ENCODE peak calls at places on chromosome 18, in eight cellular contexts. Y, S, V, J, W, P, B and U are unnamed samples.

GRCh38 chr18:35389095-35389618 is 12.0 kb upstream of the ZNF396 start:
- DNase-seq in P (peak; percentile 81), Y (no peak), S (peak; percentile 27), W (no peak), J (no peak), B (no peak), V (peak; percentile 66), U (no peak)

GRCh38 chr18:68623342-68623741 is 91.6 kb downstream of the TMX3 start:
- DNase-seq in W (no peak), V (peak; percentile 64), Y (peak; percentile 43), P (peak; percentile 86), S (no peak), B (no peak), J (peak; percentile 29), U (peak; percentile 74)

GRCh38 chr18:6056171-6056932 is 161.0 kb upstream of the TMEM200C start:
- DNase-seq in V (peak; percentile 62), J (no peak), B (no peak), W (no peak), Y (no peak), P (peak; percentile 75), S (peak; percentile 67), U (no peak)

GRCh38 chr18:58955738-58956137 is 91.1 kb downstream of the ZNF532 start:
- DNase-seq in W (no peak), Y (no peak), P (peak; percentile 78), S (no peak), B (no peak), V (no peak), J (no peak), U (no peak)

GRCh38 chr18:54278615-54279014 is 9.3 kb downstream of the POLI start:
- DNase-seq in S (no peak), W (no peak), P (no peak), Y (no peak), V (no peak), J (no peak), B (no peak), U (no peak)

GRCh38 chr18:23994361-23994902 is 20.1 kb upstream of the TTC39C start:
- DNase-seq in P (peak; percentile 87), S (peak; percentile 78), V (peak; percentile 73), J (peak; percentile 86), B (no peak), W (peak; percentile 81), Y (peak; percentile 93), U (peak; percentile 93)

GRCh38 chr18:5519448-5520362 is 24.1 kb downstream of the EPB41L3 start:
- DNase-seq in B (no peak), P (peak; percentile 53), V (no peak), J (no peak), W (no peak), Y (no peak), S (no peak), U (no peak)

GRCh38 chr18:35322486-35323258 is 21.5 kb downstream of the ZNF24 start:
- DNase-seq in Y (no peak), P (peak; percentile 58), S (no peak), J (no peak), W (no peak), V (no peak), B (no peak), U (peak; percentile 75)

GRCh38 chr18:79791141-79791972 is 6.4 kb upstream of the KCNG2 start:
- DNase-seq in P (peak; percentile 93), W (peak; percentile 21), S (peak; percentile 35), V (peak; percentile 98), B (no peak), J (peak; percentile 50), Y (no peak), U (peak; percentile 74)

GRCh38 chr18:55339990-55340389 is 248.0 kb downstream of the TCF4 start:
- DNase-seq in Y (no peak), V (no peak), S (no peak), B (no peak), J (no peak), P (no peak), W (no peak), U (no peak)

GRCh38 chr18:56748698-56749268 is 97.6 kb downstream of the WDR7 start:
- DNase-seq in V (peak; percentile 16), W (no peak), S (peak; percentile 2), B (no peak), J (peak; percentile 25), Y (peak; percentile 22), P (peak; percentile 61), U (peak; percentile 46)

GRCh38 chr18:24173997-24174396 is 35.1 kb downstream of the CABYR start:
- DNase-seq in Y (no peak), W (no peak), V (no peak), P (no peak), S (no peak), J (no peak), B (no peak), U (peak; percentile 32)

GRCh38 chr18:2905802-2906521 is 59.2 kb downstream of the EMILIN2 start:
- DNase-seq in P (peak; percentile 69), S (no peak), B (peak; percentile 81), W (peak; percentile 80), Y (peak; percentile 75), J (no peak), V (no peak), U (no peak)

GRCh38 chr18:55477537-55478300 is 110.3 kb downstream of the TCF4 start:
- DNase-seq in B (no peak), Y (no peak), J (no peak), V (no peak), S (peak; percentile 58), W (no peak), P (peak; percentile 82), U (peak; percentile 24)

GRCh38 chr18:74389161-74389927 is 67.8 kb downstream of the DIPK1C start:
- DNase-seq in J (no peak), P (no peak), W (peak; percentile 14), V (no peak), Y (no peak), S (no peak), B (no peak), U (no peak)

GRCh38 chr18:49767111-49768050 is 46.0 kb downstream of the ACAA2 start:
- DNase-seq in W (no peak), J (no peak), B (no peak), V (no peak), P (no peak), S (no peak), Y (no peak), U (no peak)

GRCh38 chr18:65380986-65381385 is 369.8 kb upstream of the CDH7 start:
- DNase-seq in S (no peak), W (no peak), P (no peak), J (no peak), V (no peak), Y (no peak), B (no peak), U (no peak)

GRCh38 chr18:50268022-50268747 is 1.9 kb upstream of the CFAP53 start:
- DNase-seq in P (peak; percentile 82), J (no peak), B (peak; percentile 89), W (peak; percentile 93), V (peak; percentile 77), S (no peak), Y (no peak), U (peak; percentile 67)

GRCh38 chr18:2948038-2948437 is 64.9 kb downstream of the LPIN2 start:
- DNase-seq in J (no peak), V (peak; percentile 27), W (no peak), Y (no peak), B (no peak), S (no peak), P (peak; percentile 55), U (peak; percentile 85)

GRCh38 chr18:57743008-57743407 is 60.1 kb downstream of the ATP8B1 start:
- DNase-seq in V (peak; percentile 72), J (peak; percentile 37), S (peak; percentile 19), B (no peak), W (no peak), Y (no peak), P (peak; percentile 93), U (peak; percentile 93)